ENCODE peak calls at places on chromosome 21, in seven cellular contexts. D, N, M, O, X, P and T are unnamed samples.

GRCh38 chr21:34008618-34009017 is 64.8 kb upstream of the MRPS6 start:
- DNase-seq in D (no peak), N (no peak), M (no peak), O (no peak), X (no peak), P (no peak), T (no peak)

GRCh38 chr21:15015622-15016471 is 49.0 kb downstream of the NRIP1 start:
- DNase-seq in D (no peak), N (peak), M (no peak), O (peak), X (no peak), P (no peak), T (no peak)

GRCh38 chr21:34642211-34643075 is 26.4 kb upstream of the CLIC6 start:
- DNase-seq in D (no peak), N (no peak), M (no peak), O (peak), X (no peak), P (no peak), T (no peak)

GRCh38 chr21:44845418-44846200 is 27.7 kb upstream of the SUMO3 start:
- DNase-seq in D (peak), N (peak), M (peak), O (peak), X (peak), P (peak), T (peak)

GRCh38 chr21:35053356-35054096 is 4.4 kb upstream of the RUNX1 start:
- DNase-seq in D (no peak), N (no peak), M (no peak), O (no peak), X (no peak), P (peak), T (no peak)

GRCh38 chr21:35252831-35253230 is 203.7 kb upstream of the RUNX1 start:
- DNase-seq in D (no peak), N (no peak), M (no peak), O (peak), X (no peak), P (no peak), T (no peak)

GRCh38 chr21:44984428-44984791 is 44.6 kb downstream of the SLX9 start:
- DNase-seq in D (peak), N (no peak), M (no peak), O (no peak), X (peak), P (no peak), T (peak)

GRCh38 chr21:45108034-45108790 is 33.8 kb downstream of the ADARB1 start:
- DNase-seq in D (no peak), N (no peak), M (no peak), O (no peak), X (no peak), P (no peak), T (no peak)

GRCh38 chr21:42239556-42239955 is 20.6 kb downstream of the ABCG1 start:
- DNase-seq in D (no peak), N (no peak), M (no peak), O (no peak), X (peak), P (no peak), T (no peak)

GRCh38 chr21:14773777-14774345 is 227.7 kb upstream of the SAMSN1 start:
- DNase-seq in D (no peak), N (no peak), M (peak), O (peak), X (peak), P (peak), T (no peak)

GRCh38 chr21:35927262-35927661 is 133.1 kb downstream of the SETD4 start:
- DNase-seq in D (no peak), N (no peak), M (no peak), O (no peak), X (no peak), P (no peak), T (no peak)

GRCh38 chr21:18951291-18952038 is 547.9 kb upstream of the TMPRSS15 start:
- DNase-seq in D (no peak), N (no peak), M (no peak), O (no peak), X (no peak), P (peak), T (no peak)

GRCh38 chr21:32626633-32627196 is 14.5 kb upstream of the CFAP298 start:
- DNase-seq in D (no peak), N (no peak), M (no peak), O (peak), X (no peak), P (no peak), T (no peak)

GRCh38 chr21:42351626-42352432 is 1.0 kb upstream of the TFF2 start:
- DNase-seq in D (peak), N (no peak), M (no peak), O (no peak), X (no peak), P (no peak), T (no peak)

GRCh38 chr21:30839304-30839703 is 9.7 kb upstream of the KRTAP7-1 start:
- DNase-seq in D (no peak), N (no peak), M (no peak), O (peak), X (no peak), P (peak), T (no peak)

GRCh38 chr21:42538479-42539275 is 25.0 kb downstream of the SLC37A1 start:
- DNase-seq in D (peak), N (no peak), M (no peak), O (no peak), X (no peak), P (no peak), T (no peak)

GRCh38 chr21:15289896-15290841 is 225.4 kb upstream of the NRIP1 start:
- DNase-seq in D (no peak), N (no peak), M (no peak), O (peak), X (peak), P (peak), T (no peak)

GRCh38 chr21:44955141-44955802 is 15.4 kb downstream of the SLX9 start:
- DNase-seq in D (peak), N (no peak), M (no peak), O (no peak), X (peak), P (no peak), T (no peak)

GRCh38 chr21:45323487-45324380 is 36.0 kb upstream of the POFUT2 start:
- DNase-seq in D (peak), N (no peak), M (no peak), O (peak), X (peak), P (no peak), T (peak)

GRCh38 chr21:15063081-15063820 is 1.5 kb downstream of the NRIP1 start:
- DNase-seq in D (no peak), N (no peak), M (no peak), O (peak), X (no peak), P (peak), T (no peak)

GRCh38 chr21:40809673-40810072 is 37.3 kb downstream of the DSCAM start:
- DNase-seq in D (no peak), N (no peak), M (no peak), O (peak), X (no peak), P (no peak), T (no peak)

GRCh38 chr21:40049031-40049958 is 182.1 kb downstream of the PCP4 start:
- DNase-seq in D (peak), N (no peak), M (no peak), O (no peak), X (no peak), P (peak), T (no peak)

GRCh38 chr21:29413683-29414082 is 115.0 kb downstream of the BACH1 start:
- DNase-seq in D (no peak), N (no peak), M (no peak), O (no peak), X (no peak), P (no peak), T (no peak)

GRCh38 chr21:18384771-18385170 is 18.8 kb downstream of the TMPRSS15 start:
- DNase-seq in D (no peak), N (no peak), M (no peak), O (peak), X (no peak), P (peak), T (no peak)

GRCh38 chr21:32257952-32258785 is 20.7 kb downstream of the MIS18A start:
- DNase-seq in D (no peak), N (peak), M (no peak), O (peak), X (peak), P (peak), T (peak)

GRCh38 chr21:41918561-41919358 is 35.1 kb downstream of the C2CD2 start:
- DNase-seq in D (no peak), N (no peak), M (no peak), O (no peak), X (no peak), P (no peak), T (peak)

GRCh38 chr21:23016617-23017016 is 2018.4 kb downstream of the NCAM2 start:
- DNase-seq in D (no peak), N (no peak), M (no peak), O (no peak), X (no peak), P (peak), T (no peak)

GRCh38 chr21:42621828-42622199 is 31.6 kb upstream of the PDE9A start:
- DNase-seq in D (no peak), N (no peak), M (no peak), O (no peak), X (no peak), P (no peak), T (peak)

DNA sequence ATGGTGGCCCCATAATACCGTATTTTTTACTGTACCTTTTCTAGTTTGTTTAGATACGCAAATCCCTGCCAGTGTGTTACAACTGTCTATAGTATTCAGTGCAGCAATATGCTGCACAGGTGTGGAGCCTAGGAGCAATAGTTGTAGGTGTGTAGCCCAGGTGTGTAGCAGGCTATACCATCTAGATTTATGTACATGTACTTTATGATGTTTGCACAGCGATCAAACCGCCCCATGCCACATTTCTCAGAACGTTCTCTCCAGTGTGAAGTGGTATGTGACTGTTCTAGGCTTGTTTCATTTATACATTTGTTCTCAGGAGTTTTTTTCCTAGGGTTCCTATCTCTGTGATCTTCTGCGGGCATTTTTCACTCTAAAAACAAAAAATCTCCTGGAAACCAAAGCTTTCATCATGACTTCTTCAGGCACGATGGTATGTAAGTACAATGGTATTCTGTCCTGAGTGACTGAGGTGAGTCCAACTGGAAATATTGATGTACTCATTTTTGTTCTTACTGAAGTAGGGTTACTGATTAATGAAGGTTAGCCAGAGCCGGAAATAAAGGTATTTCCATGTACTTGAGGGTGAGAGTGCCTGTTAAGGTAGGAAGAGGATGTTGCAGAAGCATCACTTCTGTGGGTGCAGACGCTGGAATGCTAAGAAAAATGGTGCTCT is 153.0 kb downstream of the GABPA start:
- DNase-seq in D (no peak), N (no peak), M (no peak), O (no peak), X (no peak), P (no peak), T (no peak)
- H3K4me3 ChIP-seq in D (no peak), N (no peak), M (no peak), O (no peak), X (no peak), P (no peak), T (no peak)

GRCh38 chr21:46399686-46400085 is 59.0 kb upstream of the DIP2A start:
- DNase-seq in D (no peak), N (no peak), M (no peak), O (no peak), X (peak), P (no peak), T (no peak)
- H3K27ac ChIP-seq in D (no peak), N (no peak), M (no peak), O (no peak), X (peak), P (no peak), T (no peak)

GRCh38 chr21:16418211-16418610 is 688.4 kb downstream of the USP25 start:
- DNase-seq in D (no peak), N (no peak), M (no peak), O (peak), X (no peak), P (no peak), T (no peak)

GRCh38 chr21:16419188-16419874 is 689.5 kb downstream of the USP25 start:
- DNase-seq in D (peak), N (no peak), M (no peak), O (peak), X (peak), P (peak), T (peak)

GRCh38 chr21:16418663-16419062 is 688.9 kb downstream of the USP25 start:
- DNase-seq in D (no peak), N (no peak), M (no peak), O (no peak), X (no peak), P (no peak), T (no peak)

GRCh38 chr21:16422702-16423101 is 692.9 kb downstream of the USP25 start:
- DNase-seq in D (no peak), N (no peak), M (no peak), O (no peak), X (no peak), P (no peak), T (no peak)

DNA sequence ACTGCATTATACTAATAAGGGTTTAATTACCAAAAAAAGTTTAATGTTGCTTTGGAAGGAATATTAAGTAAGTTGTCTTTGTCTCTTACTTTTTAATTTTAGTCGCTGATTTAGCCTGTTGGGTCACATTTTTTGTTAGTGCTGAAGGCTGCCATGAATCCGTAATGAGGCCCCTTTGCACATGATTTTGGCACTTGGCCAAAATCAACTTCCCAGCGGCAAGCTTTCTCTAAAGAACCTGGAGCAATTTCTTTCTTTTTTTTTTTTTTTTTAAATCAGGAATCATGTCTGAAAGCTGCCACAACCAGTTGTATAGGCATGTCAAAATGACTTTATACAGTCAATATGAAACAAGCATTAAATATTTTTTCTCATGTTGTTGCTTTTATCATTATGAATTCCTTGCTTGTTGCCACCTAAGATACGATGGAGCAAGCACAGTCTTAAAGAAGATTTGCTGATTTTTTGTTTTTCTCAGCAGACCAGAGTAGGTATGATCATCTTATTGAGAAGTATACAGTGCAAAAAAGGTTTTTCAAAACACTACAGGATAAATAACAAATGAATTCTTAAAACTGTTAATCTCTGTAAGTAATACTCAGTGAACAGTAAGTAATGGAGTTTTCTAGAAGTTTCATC is 690.4 kb downstream of the USP25 start:
- DNase-seq in D (no peak), N (no peak), M (no peak), O (peak), X (peak), P (peak), T (no peak)
- H3K4me3 ChIP-seq in D (peak), N (peak), M (no peak), O (no peak), X (peak), P (no peak), T (peak)

DNA sequence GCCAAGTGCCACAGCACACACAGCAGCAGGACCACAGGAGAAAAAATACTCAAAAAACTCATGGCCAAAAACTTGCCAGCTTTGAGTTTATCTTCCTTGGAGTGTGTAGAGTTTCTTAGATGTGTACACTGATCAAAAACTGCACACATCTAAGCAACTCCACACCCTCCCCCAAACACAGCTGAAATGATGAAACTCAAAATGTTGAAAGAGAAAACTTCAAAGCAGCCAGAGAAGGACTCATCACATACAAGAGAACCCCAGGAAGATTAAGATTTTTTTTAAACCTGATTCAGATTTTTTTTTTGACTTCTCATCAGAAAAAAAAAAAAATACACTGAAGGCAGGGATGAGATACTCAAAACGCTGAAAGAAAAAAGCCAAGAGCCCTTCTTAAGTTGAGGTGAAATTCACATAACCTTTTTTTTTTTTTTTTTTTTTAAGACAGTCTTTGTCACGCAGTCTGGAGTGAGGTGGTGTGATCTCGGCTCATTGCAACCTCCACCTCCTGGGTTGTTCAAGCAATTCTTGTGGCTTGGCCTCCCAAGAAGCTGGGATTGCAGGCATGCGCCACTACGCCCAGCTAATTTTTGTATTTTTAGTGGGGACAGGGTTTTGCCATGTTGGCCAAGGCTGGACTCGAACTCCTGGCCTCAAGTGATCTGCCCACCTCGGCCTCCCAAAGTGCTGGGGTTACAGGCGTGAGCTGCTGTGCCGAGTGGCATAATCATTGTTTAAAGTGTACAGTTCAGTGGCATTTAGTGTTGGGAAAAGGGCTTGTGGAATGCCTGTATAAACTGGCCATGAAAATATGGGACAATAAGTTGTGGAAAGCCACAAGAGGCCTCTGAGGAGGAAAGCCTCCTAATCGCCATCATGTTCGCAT is 20.9 kb upstream of the PDXK start:
- DNase-seq in D (peak), N (no peak), M (no peak), O (peak), X (no peak), P (no peak), T (peak)
- H3K27ac ChIP-seq in D (no peak), N (peak), M (no peak), O (no peak), X (no peak), P (no peak), T (no peak)

GRCh38 chr21:8997011-8997440 is 1524.4 kb upstream of the TPTE start:
- DNase-seq in D (no peak), N (no peak), M (no peak), O (no peak), X (no peak), P (no peak), T (no peak)
- H3K4me3 ChIP-seq in D (no peak), N (no peak), M (no peak), O (no peak), X (no peak), P (no peak), T (no peak)

GRCh38 chr21:37431243-37431642 is 64.7 kb downstream of the DYRK1A start:
- DNase-seq in D (no peak), N (no peak), M (no peak), O (no peak), X (no peak), P (no peak), T (no peak)

GRCh38 chr21:37429356-37429755 is 62.8 kb downstream of the DYRK1A start:
- DNase-seq in D (no peak), N (no peak), M (no peak), O (no peak), X (no peak), P (no peak), T (no peak)

GRCh38 chr21:37433441-37433840 is 66.9 kb downstream of the DYRK1A start:
- DNase-seq in D (no peak), N (no peak), M (no peak), O (no peak), X (no peak), P (no peak), T (no peak)

GRCh38 chr21:37427221-37427620 is 60.6 kb downstream of the DYRK1A start:
- DNase-seq in D (no peak), N (no peak), M (no peak), O (no peak), X (no peak), P (no peak), T (no peak)

DNA sequence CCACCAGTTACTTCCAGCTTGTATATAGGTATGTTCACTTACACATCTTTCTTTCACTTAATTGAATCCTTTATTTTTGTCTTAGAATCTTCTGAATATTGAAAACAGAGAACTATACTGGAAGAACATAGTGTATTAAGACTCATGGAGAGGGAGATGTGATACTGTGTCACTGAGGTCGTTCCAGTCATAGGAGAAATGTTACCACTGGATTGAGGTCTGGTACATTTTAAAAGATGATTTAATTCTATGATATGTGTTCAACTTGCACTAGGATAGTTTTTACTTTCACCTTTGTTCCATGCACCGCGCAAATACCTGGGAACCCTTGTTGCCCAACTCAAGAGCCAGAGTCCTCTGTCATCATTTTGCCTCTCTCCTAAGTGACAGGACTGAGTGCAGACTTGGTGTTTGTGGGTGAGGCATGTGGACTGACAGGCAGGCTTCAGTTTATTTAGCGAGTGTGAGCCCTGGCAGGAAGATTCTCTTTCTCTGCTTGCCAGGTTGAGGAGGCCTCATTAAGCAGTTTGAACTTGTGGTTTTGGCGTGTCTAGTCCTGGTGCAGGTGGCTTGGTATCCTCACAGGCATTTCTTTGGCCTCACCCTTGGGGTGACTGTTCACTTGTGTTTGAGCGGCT is 63.7 kb downstream of the DYRK1A start:
- DNase-seq in D (no peak), N (no peak), M (no peak), O (no peak), X (no peak), P (no peak), T (no peak)
- H3K27ac ChIP-seq in D (no peak), N (no peak), M (no peak), O (no peak), X (peak), P (peak), T (peak)